ENCODE peak calls at places on chromosomes 12 and 14, in ten cellular contexts. One of them, this sample, is unnamed.

GRCh38 chr12:106645074-106645421 is 62.2 kb downstream of the RFX4 start:
- DNase-seq in heart right ventricle: peak
- DNase-seq in T-helper 2 cell: no peak
- DNase-seq in NCI-H1694: no peak
- DNase-seq in A549: no peak
- DNase-seq in foreskin fibroblast: no peak
- DNase-seq in ovary: no peak
- DNase-seq in naive thymus-derived CD4-positive, alpha-beta T cell: no peak
- DNase-seq in HTR-8/SVneo: no peak
- DNase-seq in CD4-positive, alpha-beta memory T cell: no peak
- DNase-seq in this sample: peak

GRCh38 chr12:11746024-11746771 is 96.7 kb downstream of the ETV6 start:
- DNase-seq in heart right ventricle: no peak
- DNase-seq in T-helper 2 cell: no peak
- DNase-seq in NCI-H1694: no peak
- DNase-seq in A549: no peak
- DNase-seq in foreskin fibroblast: no peak
- DNase-seq in ovary: no peak
- DNase-seq in naive thymus-derived CD4-positive, alpha-beta T cell: no peak
- DNase-seq in HTR-8/SVneo: peak
- DNase-seq in CD4-positive, alpha-beta memory T cell: no peak
- DNase-seq in this sample: peak

GRCh38 chr14:52950898-52951729 is at the start of gene FERMT2:
- DNase-seq in heart right ventricle: peak
- DNase-seq in T-helper 2 cell: no peak
- DNase-seq in NCI-H1694: peak
- DNase-seq in A549: peak
- DNase-seq in foreskin fibroblast: peak
- DNase-seq in ovary: peak
- DNase-seq in naive thymus-derived CD4-positive, alpha-beta T cell: peak
- DNase-seq in HTR-8/SVneo: peak
- DNase-seq in CD4-positive, alpha-beta memory T cell: peak
- DNase-seq in this sample: peak

GRCh38 chr12:57518920-57519757 is 1.2 kb downstream of the DDIT3 start:
- DNase-seq in heart right ventricle: no peak
- DNase-seq in T-helper 2 cell: no peak
- DNase-seq in NCI-H1694: no peak
- DNase-seq in A549: peak
- DNase-seq in foreskin fibroblast: no peak
- DNase-seq in ovary: peak
- DNase-seq in naive thymus-derived CD4-positive, alpha-beta T cell: no peak
- DNase-seq in HTR-8/SVneo: no peak
- DNase-seq in CD4-positive, alpha-beta memory T cell: peak
- DNase-seq in this sample: no peak

GRCh38 chr12:21169878-21170472 is 39.0 kb downstream of the SLCO1B1 start:
- DNase-seq in heart right ventricle: no peak
- DNase-seq in T-helper 2 cell: no peak
- DNase-seq in NCI-H1694: peak
- DNase-seq in A549: peak
- DNase-seq in foreskin fibroblast: no peak
- DNase-seq in ovary: no peak
- DNase-seq in naive thymus-derived CD4-positive, alpha-beta T cell: no peak
- DNase-seq in HTR-8/SVneo: peak
- DNase-seq in CD4-positive, alpha-beta memory T cell: peak
- DNase-seq in this sample: no peak

GRCh38 chr14:32939254-32940065 is 781 bp downstream of the NPAS3 start:
- DNase-seq in heart right ventricle: peak
- DNase-seq in T-helper 2 cell: no peak
- DNase-seq in NCI-H1694: peak
- DNase-seq in A549: no peak
- DNase-seq in foreskin fibroblast: peak
- DNase-seq in ovary: peak
- DNase-seq in naive thymus-derived CD4-positive, alpha-beta T cell: no peak
- DNase-seq in HTR-8/SVneo: peak
- DNase-seq in CD4-positive, alpha-beta memory T cell: no peak
- DNase-seq in this sample: peak

GRCh38 chr14:101950516-101951215 is 13.7 kb upstream of the DYNC1H1 start:
- DNase-seq in heart right ventricle: no peak
- DNase-seq in T-helper 2 cell: no peak
- DNase-seq in NCI-H1694: no peak
- DNase-seq in A549: no peak
- DNase-seq in foreskin fibroblast: no peak
- DNase-seq in ovary: peak
- DNase-seq in naive thymus-derived CD4-positive, alpha-beta T cell: no peak
- DNase-seq in HTR-8/SVneo: no peak
- DNase-seq in CD4-positive, alpha-beta memory T cell: no peak
- DNase-seq in this sample: no peak

GRCh38 chr14:87995500-87996275 is 2.7 kb upstream of the GALC start:
- DNase-seq in heart right ventricle: no peak
- DNase-seq in T-helper 2 cell: no peak
- DNase-seq in NCI-H1694: no peak
- DNase-seq in A549: no peak
- DNase-seq in foreskin fibroblast: no peak
- DNase-seq in ovary: no peak
- DNase-seq in naive thymus-derived CD4-positive, alpha-beta T cell: no peak
- DNase-seq in HTR-8/SVneo: no peak
- DNase-seq in CD4-positive, alpha-beta memory T cell: no peak
- DNase-seq in this sample: no peak

GRCh38 chr14:102909911-102910310 is 12.6 kb upstream of the AMN start:
- DNase-seq in heart right ventricle: no peak
- DNase-seq in T-helper 2 cell: no peak
- DNase-seq in NCI-H1694: no peak
- DNase-seq in A549: no peak
- DNase-seq in foreskin fibroblast: no peak
- DNase-seq in ovary: no peak
- DNase-seq in naive thymus-derived CD4-positive, alpha-beta T cell: no peak
- DNase-seq in HTR-8/SVneo: no peak
- DNase-seq in CD4-positive, alpha-beta memory T cell: no peak
- DNase-seq in this sample: no peak

GRCh38 chr12:127125607-127126259 is 1141.2 kb upstream of the TMEM132C start:
- DNase-seq in heart right ventricle: no peak
- DNase-seq in T-helper 2 cell: peak
- DNase-seq in NCI-H1694: no peak
- DNase-seq in A549: peak
- DNase-seq in foreskin fibroblast: peak
- DNase-seq in ovary: no peak
- DNase-seq in naive thymus-derived CD4-positive, alpha-beta T cell: no peak
- DNase-seq in HTR-8/SVneo: peak
- DNase-seq in CD4-positive, alpha-beta memory T cell: no peak
- DNase-seq in this sample: no peak

GRCh38 chr12:127680516-127680915 is 586.5 kb upstream of the TMEM132C start:
- DNase-seq in heart right ventricle: no peak
- DNase-seq in T-helper 2 cell: no peak
- DNase-seq in NCI-H1694: no peak
- DNase-seq in A549: no peak
- DNase-seq in foreskin fibroblast: peak
- DNase-seq in ovary: no peak
- DNase-seq in naive thymus-derived CD4-positive, alpha-beta T cell: no peak
- DNase-seq in HTR-8/SVneo: no peak
- DNase-seq in CD4-positive, alpha-beta memory T cell: no peak
- DNase-seq in this sample: no peak

GRCh38 chr14:60233891-60234290 is 15.1 kb upstream of the PPM1A start:
- DNase-seq in heart right ventricle: no peak
- DNase-seq in T-helper 2 cell: no peak
- DNase-seq in NCI-H1694: no peak
- DNase-seq in A549: no peak
- DNase-seq in foreskin fibroblast: no peak
- DNase-seq in ovary: no peak
- DNase-seq in naive thymus-derived CD4-positive, alpha-beta T cell: no peak
- DNase-seq in HTR-8/SVneo: no peak
- DNase-seq in CD4-positive, alpha-beta memory T cell: no peak
- DNase-seq in this sample: no peak

GRCh38 chr14:51304428-51304827 is 64.4 kb downstream of the TMX1 start:
- DNase-seq in heart right ventricle: no peak
- DNase-seq in T-helper 2 cell: no peak
- DNase-seq in NCI-H1694: no peak
- DNase-seq in A549: no peak
- DNase-seq in foreskin fibroblast: no peak
- DNase-seq in ovary: no peak
- DNase-seq in naive thymus-derived CD4-positive, alpha-beta T cell: no peak
- DNase-seq in HTR-8/SVneo: no peak
- DNase-seq in CD4-positive, alpha-beta memory T cell: no peak
- DNase-seq in this sample: no peak

GRCh38 chr12:119052001-119052400 is 70.7 kb downstream of the SRRM4 start:
- DNase-seq in heart right ventricle: no peak
- DNase-seq in T-helper 2 cell: no peak
- DNase-seq in NCI-H1694: no peak
- DNase-seq in A549: no peak
- DNase-seq in foreskin fibroblast: no peak
- DNase-seq in ovary: no peak
- DNase-seq in naive thymus-derived CD4-positive, alpha-beta T cell: no peak
- DNase-seq in HTR-8/SVneo: no peak
- DNase-seq in CD4-positive, alpha-beta memory T cell: no peak
- DNase-seq in this sample: no peak

GRCh38 chr12:64273527-64274403 is 51.7 kb upstream of the KICS2 start:
- DNase-seq in heart right ventricle: no peak
- DNase-seq in T-helper 2 cell: no peak
- DNase-seq in NCI-H1694: no peak
- DNase-seq in A549: peak
- DNase-seq in foreskin fibroblast: no peak
- DNase-seq in ovary: no peak
- DNase-seq in naive thymus-derived CD4-positive, alpha-beta T cell: peak
- DNase-seq in HTR-8/SVneo: peak
- DNase-seq in CD4-positive, alpha-beta memory T cell: peak
- DNase-seq in this sample: no peak

GRCh38 chr12:104360988-104361707 is 57.6 kb downstream of the EID3 start:
- DNase-seq in heart right ventricle: no peak
- DNase-seq in T-helper 2 cell: no peak
- DNase-seq in NCI-H1694: no peak
- DNase-seq in A549: no peak
- DNase-seq in foreskin fibroblast: no peak
- DNase-seq in ovary: no peak
- DNase-seq in naive thymus-derived CD4-positive, alpha-beta T cell: no peak
- DNase-seq in HTR-8/SVneo: peak
- DNase-seq in CD4-positive, alpha-beta memory T cell: no peak
- DNase-seq in this sample: no peak

GRCh38 chr12:20040844-20041243 is 327.5 kb upstream of the PDE3A start:
- DNase-seq in heart right ventricle: peak
- DNase-seq in T-helper 2 cell: no peak
- DNase-seq in NCI-H1694: peak
- DNase-seq in A549: no peak
- DNase-seq in foreskin fibroblast: no peak
- DNase-seq in ovary: no peak
- DNase-seq in naive thymus-derived CD4-positive, alpha-beta T cell: no peak
- DNase-seq in HTR-8/SVneo: no peak
- DNase-seq in CD4-positive, alpha-beta memory T cell: no peak
- DNase-seq in this sample: no peak

GRCh38 chr12:107929436-107929835 is 154.9 kb downstream of the ASCL4 start:
- DNase-seq in heart right ventricle: no peak
- DNase-seq in T-helper 2 cell: no peak
- DNase-seq in NCI-H1694: peak
- DNase-seq in A549: peak
- DNase-seq in foreskin fibroblast: no peak
- DNase-seq in ovary: no peak
- DNase-seq in naive thymus-derived CD4-positive, alpha-beta T cell: no peak
- DNase-seq in HTR-8/SVneo: peak
- DNase-seq in CD4-positive, alpha-beta memory T cell: no peak
- DNase-seq in this sample: no peak

GRCh38 chr14:36521598-36522345 is 1.7 kb upstream of the NKX2-1 start:
- DNase-seq in heart right ventricle: no peak
- DNase-seq in T-helper 2 cell: no peak
- DNase-seq in NCI-H1694: no peak
- DNase-seq in A549: no peak
- DNase-seq in foreskin fibroblast: no peak
- DNase-seq in ovary: no peak
- DNase-seq in naive thymus-derived CD4-positive, alpha-beta T cell: no peak
- DNase-seq in HTR-8/SVneo: no peak
- DNase-seq in CD4-positive, alpha-beta memory T cell: no peak
- DNase-seq in this sample: no peak

GRCh38 chr14:100537701-100538565 is 49.3 kb downstream of the BEGAIN start:
- DNase-seq in heart right ventricle: peak
- DNase-seq in T-helper 2 cell: no peak
- DNase-seq in NCI-H1694: no peak
- DNase-seq in A549: no peak
- DNase-seq in foreskin fibroblast: no peak
- DNase-seq in ovary: peak
- DNase-seq in naive thymus-derived CD4-positive, alpha-beta T cell: no peak
- DNase-seq in HTR-8/SVneo: no peak
- DNase-seq in CD4-positive, alpha-beta memory T cell: no peak
- DNase-seq in this sample: peak

GRCh38 chr12:24378548-24379011 is 429.1 kb upstream of the SOX5 start:
- DNase-seq in heart right ventricle: no peak
- DNase-seq in T-helper 2 cell: no peak
- DNase-seq in NCI-H1694: no peak
- DNase-seq in A549: no peak
- DNase-seq in foreskin fibroblast: peak
- DNase-seq in ovary: no peak
- DNase-seq in naive thymus-derived CD4-positive, alpha-beta T cell: no peak
- DNase-seq in HTR-8/SVneo: no peak
- DNase-seq in CD4-positive, alpha-beta memory T cell: no peak
- DNase-seq in this sample: no peak

GRCh38 chr14:101120636-101121398 is 217.3 kb upstream of the RTL1 start:
- DNase-seq in heart right ventricle: peak
- DNase-seq in T-helper 2 cell: no peak
- DNase-seq in NCI-H1694: no peak
- DNase-seq in A549: no peak
- DNase-seq in foreskin fibroblast: no peak
- DNase-seq in ovary: peak
- DNase-seq in naive thymus-derived CD4-positive, alpha-beta T cell: no peak
- DNase-seq in HTR-8/SVneo: no peak
- DNase-seq in CD4-positive, alpha-beta memory T cell: no peak
- DNase-seq in this sample: peak

GRCh38 chr12:59113831-59114273 is 193.5 kb upstream of the LRIG3 start:
- DNase-seq in heart right ventricle: peak
- DNase-seq in T-helper 2 cell: no peak
- DNase-seq in NCI-H1694: peak
- DNase-seq in A549: peak
- DNase-seq in foreskin fibroblast: peak
- DNase-seq in ovary: peak
- DNase-seq in naive thymus-derived CD4-positive, alpha-beta T cell: no peak
- DNase-seq in HTR-8/SVneo: peak
- DNase-seq in CD4-positive, alpha-beta memory T cell: peak
- DNase-seq in this sample: peak

GRCh38 chr12:52267699-52268098 is 6.7 kb upstream of the KRT86 start:
- DNase-seq in heart right ventricle: no peak
- DNase-seq in T-helper 2 cell: no peak
- DNase-seq in NCI-H1694: no peak
- DNase-seq in A549: no peak
- DNase-seq in foreskin fibroblast: no peak
- DNase-seq in ovary: no peak
- DNase-seq in naive thymus-derived CD4-positive, alpha-beta T cell: no peak
- DNase-seq in HTR-8/SVneo: no peak
- DNase-seq in CD4-positive, alpha-beta memory T cell: no peak
- DNase-seq in this sample: no peak